ENCODE peak calls at places on chromosomes 6 and 20, in four cellular contexts. Y is heart right ventricle; E is memory B cell; I is stimulated activated naive CD4-positive, alpha-beta T cell. X is an unnamed sample.

GRCh38 chr6:41624621-41625365 is 13.5 kb upstream of the MDFI start:
- DNase-seq in Y (no peak), I (no peak), E (no peak), X (no peak)

GRCh38 chr20:33851842-33852466 is 40.8 kb downstream of the CHMP4B start:
- DNase-seq in E (no peak), I (no peak), Y (no peak), X (no peak)

GRCh38 chr6:109713097-109713496 is 22.0 kb downstream of the FIG4 start:
- DNase-seq in I (no peak), E (no peak), Y (no peak), X (no peak)

GRCh38 chr6:159463440-159463839 is 229.6 kb downstream of the SOD2 start:
- DNase-seq in Y (no peak), E (no peak), I (no peak), X (no peak)

GRCh38 chr6:43856005-43856765 is 86.2 kb downstream of the VEGFA start:
- DNase-seq in Y (no peak), E (no peak), I (no peak), X (no peak)

GRCh38 chr6:96898241-96898851 is 655 bp upstream of the NDUFAF4 start:
- DNase-seq in I (no peak), E (no peak), Y (no peak), X (no peak)

GRCh38 chr6:28707387-28708282 is 182.0 kb downstream of the GPX5 start:
- DNase-seq in Y (no peak), E (no peak), I (no peak), X (no peak)

GRCh38 chr20:41650221-41650948 is 32.2 kb upstream of the CHD6 start:
- DNase-seq in I (no peak), Y (no peak), E (no peak), X (no peak)

GRCh38 chr6:118370722-118371121 is 177.4 kb upstream of the PLN start:
- DNase-seq in E (no peak), I (no peak), Y (peak; percentile 58), X (no peak)

GRCh38 chr20:32522775-32523612 is 62.1 kb downstream of the NOL4L start:
- DNase-seq in E (no peak), I (no peak), Y (no peak), X (no peak)

GRCh38 chr6:25922301-25922700 is 8.2 kb downstream of the SLC17A2 start:
- DNase-seq in I (no peak), E (no peak), Y (peak; percentile 13), X (no peak)

GRCh38 chr6:38827024-38827423 is 111.9 kb downstream of the DNAH8 start:
- DNase-seq in Y (no peak), I (no peak), E (no peak), X (no peak)

GRCh38 chr6:87756858-87757257 is 54.8 kb upstream of the AKIRIN2 start:
- DNase-seq in E (peak; percentile 69), Y (no peak), I (no peak), X (no peak)

GRCh38 chr6:87832025-87832825 is 130.2 kb upstream of the AKIRIN2 start:
- DNase-seq in Y (no peak), E (peak; percentile 27), I (no peak), X (no peak)

GRCh38 chr20:38523697-38524096 is 51.1 kb downstream of the RALGAPB start:
- DNase-seq in Y (no peak), E (no peak), I (no peak), X (no peak)

GRCh38 chr6:133549252-133549925 is 308.2 kb downstream of the EYA4 start:
- DNase-seq in Y (no peak), E (no peak), I (no peak), X (no peak)

GRCh38 chr20:19380211-19380610 is 167.8 kb downstream of the SLC24A3 start:
- DNase-seq in E (no peak), I (no peak), Y (no peak), X (no peak)

GRCh38 chr6:118768441-118768840 is 117.0 kb upstream of the CEP85L start:
- DNase-seq in E (no peak), Y (no peak), I (no peak), X (no peak)

GRCh38 chr20:47041500-47041899 is 146.9 kb downstream of the EYA2 start:
- DNase-seq in Y (no peak), E (no peak), I (no peak), X (no peak)

GRCh38 chr20:56724246-56724757 is 95.2 kb downstream of the TFAP2C start:
- DNase-seq in Y (no peak), I (no peak), E (no peak), X (no peak)

GRCh38 chr6:157158456-157158855 is 164.9 kb downstream of the TMEM242 start:
- DNase-seq in E (no peak), Y (no peak), I (no peak), X (no peak)